ENCODE peak calls at places on chromosomes 3 and 15, in six cellular contexts. S is HT-29; N is activated T-cell treated with anti-CD3 and anti-CD28 coated beads for 1 hour; K is A172; P is globus pallidus; X is stimulated activated CD4-positive, alpha-beta T cell treated with anti-CD3 and anti-CD28 coated beads, Interleukin-2, amount 100 ng/mL, for 24 hours. M is an unnamed sample.

GRCh38 chr3:194619741-194620140 is 13.5 kb downstream of the TMEM44 start:
- DNase-seq in X (no peak), P (no peak), N (no peak), K (no peak), S (no peak), M (no peak)

GRCh38 chr15:86756688-86757087 is 677.0 kb downstream of the AGBL1 start:
- DNase-seq in P (no peak), X (no peak), S (peak), N (no peak), K (no peak), M (no peak)

GRCh38 chr3:64267774-64268604 is 42.7 kb upstream of the PRICKLE2 start:
- DNase-seq in S (no peak), K (peak), N (no peak), X (no peak), P (peak), M (no peak)

GRCh38 chr15:100998630-100999029 is 79.5 kb downstream of the LRRK1 start:
- DNase-seq in S (no peak), X (peak), N (no peak), P (no peak), K (no peak), M (no peak)

GRCh38 chr3:55724851-55725250 is 237.7 kb upstream of the WNT5A start:
- DNase-seq in K (no peak), N (no peak), X (no peak), S (no peak), P (no peak), M (no peak)

GRCh38 chr3:172749201-172749965 is 1.1 kb upstream of the ECT2 start:
- DNase-seq in N (no peak), P (peak), K (peak), X (no peak), S (peak), M (no peak)

GRCh38 chr3:25448750-25449684 is 21.0 kb downstream of the RARB start:
- DNase-seq in S (peak), X (no peak), K (peak), P (peak), N (no peak), M (no peak)

GRCh38 chr3:37852097-37852496 is 9.6 kb upstream of the CTDSPL start:
- DNase-seq in K (peak), N (no peak), X (no peak), S (no peak), P (no peak), M (no peak)

GRCh38 chr3:72145506-72146380 is 360.8 kb upstream of the PROK2 start:
- DNase-seq in P (no peak), X (no peak), N (no peak), K (no peak), S (no peak), M (peak)

GRCh38 chr3:167691366-167691765 is 37.6 kb upstream of the WDR49 start:
- DNase-seq in P (no peak), S (no peak), N (no peak), K (no peak), X (peak), M (peak)

GRCh38 chr15:80596521-80596976 is 98.6 kb upstream of the ABHD17C start:
- DNase-seq in P (no peak), N (no peak), X (no peak), K (peak), S (peak), M (no peak)

GRCh38 chr3:98359993-98360675 is 6.5 kb downstream of the OR5K4 start:
- DNase-seq in X (no peak), S (peak), N (no peak), K (no peak), P (no peak), M (no peak)

GRCh38 chr3:25604107-25604805 is 60.5 kb downstream of the TOP2B start:
- DNase-seq in S (no peak), N (no peak), P (no peak), K (peak), X (no peak), M (no peak)

GRCh38 chr3:140185375-140185774 is 250.4 kb downstream of the CLSTN2 start:
- DNase-seq in P (no peak), S (no peak), X (no peak), K (no peak), N (no peak), M (no peak)

GRCh38 chr3:149167898-149168297 is 38.5 kb downstream of the HPS3 start:
- DNase-seq in N (no peak), X (no peak), P (no peak), K (no peak), S (no peak), M (no peak)

GRCh38 chr3:143439785-143440184 is 320.2 kb downstream of the CHST2 start:
- DNase-seq in X (no peak), P (no peak), N (no peak), K (no peak), S (no peak), M (no peak)

GRCh38 chr3:179093807-179094206 is 22.2 kb upstream of the ZMAT3 start:
- DNase-seq in S (no peak), X (no peak), P (no peak), K (peak), N (no peak), M (no peak)

GRCh38 chr3:173502983-173503568 is 105.5 kb downstream of the NLGN1 start:
- DNase-seq in K (peak), P (no peak), X (no peak), S (no peak), N (no peak), M (no peak)

GRCh38 chr3:179446501-179446900 is 4.8 kb downstream of the GNB4 start:
- DNase-seq in S (peak), P (no peak), N (no peak), K (peak), X (no peak), M (no peak)

GRCh38 chr15:91238664-91239428 is 138.8 kb downstream of the SV2B start:
- DNase-seq in N (no peak), K (no peak), S (no peak), P (peak), X (no peak), M (no peak)

GRCh38 chr3:45915518-45916231 is 27.6 kb upstream of the CXCR6 start:
- DNase-seq in X (peak), S (peak), P (no peak), N (peak), K (peak), M (no peak)

GRCh38 chr3:166013073-166013679 is 176.0 kb upstream of the BCHE start:
- DNase-seq in P (no peak), X (no peak), K (peak), N (no peak), S (peak), M (peak)

GRCh38 chr3:57544181-57545125 is at the start of gene DNAH12:
- DNase-seq in N (no peak), P (no peak), K (no peak), S (peak), X (no peak), M (no peak)

GRCh38 chr3:195015021-195015420 is 255.9 kb downstream of the XXYLT1 start:
- DNase-seq in X (no peak), S (no peak), P (no peak), N (no peak), K (peak), M (peak)

GRCh38 chr3:61236556-61236955 is 14.7 kb downstream of the FHIT start:
- DNase-seq in P (no peak), X (no peak), K (no peak), N (no peak), S (no peak), M (no peak)

GRCh38 chr15:100457201-100457600 is 71.5 kb downstream of the CERS3 start:
- DNase-seq in X (no peak), S (no peak), N (no peak), P (no peak), K (no peak), M (no peak)

GRCh38 chr3:131303848-131304247 is 77.7 kb upstream of the NUDT16 start:
- DNase-seq in X (no peak), N (no peak), P (no peak), K (no peak), S (no peak), M (no peak)

GRCh38 chr15:80556694-80557367 is 138.3 kb upstream of the ABHD17C start:
- DNase-seq in P (no peak), S (no peak), N (no peak), K (no peak), X (no peak), M (no peak)

GRCh38 chr3:40398346-40398745 is 11.4 kb downstream of the ENTPD3 start:
- DNase-seq in N (no peak), K (no peak), P (no peak), X (no peak), S (no peak), M (no peak)